ENCODE peak calls at places on chromosomes 3 and 15, in ten cellular contexts. T is activated T-helper 1 cell treated with anti-CD3 and anti-CD28 coated beads, Interleukin-2, amount 50 U/mL, for 16 hours; C is effector memory CD4-positive, alpha-beta T cell; X is kidney tubule cell; Q is psoas muscle; U is CD8-positive, alpha-beta memory T cell; L is stimulated activated CD8-positive, alpha-beta memory T cell treated with anti-CD3 and anti-CD28 coated beads, Interleukin-2, amount 100 ng/mL, for 48 hours; E is activated naive CD8-positive, alpha-beta T cell treated with anti-CD3 and anti-CD28 coated beads for 36 hours; J is HL-60; O is cerebellar cortex. I is an unnamed sample.

GRCh38 chr3:125004196-125004595 is 51.6 kb downstream of the HEG1 start:
- DNase-seq in T (no peak), C (no peak), X (no peak), Q (no peak), U (no peak), L (no peak), E (no peak), J (no peak), O (no peak), I (no peak)

GRCh38 chr3:52200981-52201679 is 3.2 kb downstream of the ALAS1 start:
- DNase-seq in T (no peak), C (no peak), X (no peak), Q (no peak), U (no peak), L (no peak), E (no peak), J (no peak), O (no peak), I (no peak)

GRCh38 chr3:130411310-130411709 is 65.8 kb downstream of the COL6A5 start:
- DNase-seq in T (no peak), C (no peak), X (no peak), Q (no peak), U (no peak), L (no peak), E (no peak), J (no peak), O (no peak), I (no peak)

GRCh38 chr15:90710436-90710835 is 6.7 kb upstream of the BLM start:
- DNase-seq in T (no peak), C (no peak), X (no peak), Q (no peak), U (no peak), L (no peak), E (no peak), J (no peak), O (no peak), I (no peak)

GRCh38 chr3:20185364-20185732 is 658 bp downstream of the SGO1 start:
- DNase-seq in T (no peak), C (no peak), X (peak), Q (no peak), U (peak), L (no peak), E (no peak), J (peak), O (no peak), I (no peak)

GRCh38 chr15:82688691-82689090 is 21.0 kb downstream of the AP3B2 start:
- DNase-seq in T (no peak), C (no peak), X (no peak), Q (no peak), U (no peak), L (no peak), E (no peak), J (no peak), O (no peak), I (no peak)

GRCh38 chr3:58035512-58035867 is 27.3 kb downstream of the FLNB start:
- DNase-seq in T (no peak), C (no peak), X (no peak), Q (no peak), U (no peak), L (no peak), E (no peak), J (no peak), O (no peak), I (no peak)

GRCh38 chr15:77568014-77568959 is 64.4 kb downstream of the LINGO1 start:
- DNase-seq in T (no peak), C (no peak), X (no peak), Q (no peak), U (no peak), L (no peak), E (no peak), J (no peak), O (no peak), I (no peak)

GRCh38 chr3:139491027-139491700 is 14.8 kb upstream of the RBP2 start:
- DNase-seq in T (no peak), C (no peak), X (peak), Q (no peak), U (no peak), L (no peak), E (no peak), J (no peak), O (no peak), I (no peak)

GRCh38 chr3:98522538-98523281 is at the start of gene CLDND1:
- DNase-seq in T (peak), C (peak), X (peak), Q (peak), U (peak), L (peak), E (peak), J (peak), O (peak), I (peak)

GRCh38 chr3:9732080-9732752 is 681 bp downstream of the BRPF1 start:
- DNase-seq in T (no peak), C (peak), X (peak), Q (no peak), U (peak), L (peak), E (peak), J (no peak), O (no peak), I (peak)

GRCh38 chr3:40642812-40643211 is 118.1 kb downstream of the ZNF621 start:
- DNase-seq in T (no peak), C (no peak), X (no peak), Q (no peak), U (no peak), L (no peak), E (no peak), J (no peak), O (peak), I (no peak)

GRCh38 chr3:138188013-138188352 is 882 bp downstream of the ARMC8 start:
- DNase-seq in T (no peak), C (no peak), X (peak), Q (no peak), U (no peak), L (no peak), E (peak), J (no peak), O (no peak), I (no peak)

GRCh38 chr15:52144656-52145055 is 32.1 kb upstream of the BCL2L10 start:
- DNase-seq in T (no peak), C (no peak), X (peak), Q (no peak), U (no peak), L (no peak), E (no peak), J (no peak), O (no peak), I (no peak)

GRCh38 chr15:53461677-53462076 is 297.8 kb downstream of the WDR72 start:
- DNase-seq in T (no peak), C (no peak), X (no peak), Q (no peak), U (no peak), L (no peak), E (no peak), J (no peak), O (no peak), I (no peak)

I was measured in sciatic nerve.